ENCODE peak calls at places on chromosome 19, in four cellular contexts. V is GM12878, C is H1, O is HepG2. Y is an unnamed sample.

GRCh38 chr19:14383898-14384669 is 2.8 kb downstream of the ADGRE5 start:
- DNase-seq in V (no peak), C (no peak), O (no peak), Y (no peak)

GRCh38 chr19:39200818-39201145 is 3.3 kb downstream of the SYCN start:
- DNase-seq in V (no peak), C (no peak), O (no peak), Y (no peak)

GRCh38 chr19:53958168-53958571 is 4.6 kb upstream of the CACNG8 start:
- DNase-seq in V (no peak), C (no peak), O (no peak), Y (no peak)

GRCh38 chr19:49256691-49257090 is 68.3 kb downstream of the SLC6A16 start:
- DNase-seq in V (no peak), C (no peak), O (no peak), Y (no peak)

GRCh38 chr19:11721681-11722080 is 17.1 kb downstream of the ZNF823 start:
- DNase-seq in V (no peak), C (no peak), O (no peak), Y (no peak)

GRCh38 chr19:6720369-6721112 is at the start of gene C3:
- DNase-seq in V (no peak), C (no peak), O (peak), Y (no peak)

GRCh38 chr19:46210634-46211033 is 18.9 kb upstream of the IGFL1 start:
- DNase-seq in V (no peak), C (no peak), O (no peak), Y (no peak)

GRCh38 chr19:14957464-14957863 is 16.2 kb downstream of the OR7C2 start:
- DNase-seq in V (no peak), C (no peak), O (no peak), Y (no peak)

GRCh38 chr19:8466018-8466417 is 21.2 kb downstream of the HNRNPM start:
- DNase-seq in V (no peak), C (no peak), O (no peak), Y (no peak)

GRCh38 chr19:23070353-23070781 is 46.5 kb upstream of the ZNF730 start:
- DNase-seq in V (no peak), C (peak), O (no peak), Y (peak)

GRCh38 chr19:38395381-38396127 is 7.1 kb downstream of the SPRED3 start:
- DNase-seq in V (no peak), C (no peak), O (no peak), Y (no peak)

GRCh38 chr19:40687525-40688016 is 2.9 kb downstream of the NUMBL start:
- DNase-seq in V (peak), C (no peak), O (no peak), Y (no peak)

GRCh38 chr19:55210120-55210493 is 806 bp upstream of the PTPRH start:
- DNase-seq in V (no peak), C (no peak), O (peak), Y (no peak)

GRCh38 chr19:39099341-39099740 is 15.2 kb downstream of the ACP7 start:
- DNase-seq in V (no peak), C (no peak), O (no peak), Y (no peak)

GRCh38 chr19:11881151-11881800 is 6.3 kb upstream of the ZNF69 start:
- DNase-seq in V (peak), C (peak), O (peak), Y (peak)

GRCh38 chr19:19654441-19654840 is 9.0 kb downstream of the ATP13A1 start:
- DNase-seq in V (no peak), C (no peak), O (no peak), Y (no peak)

GRCh38 chr19:15424692-15425272 is 6.0 kb upstream of the AKAP8L start:
- DNase-seq in V (no peak), C (no peak), O (no peak), Y (no peak)

GRCh38 chr19:41297628-41298326 is 12.2 kb upstream of the CCDC97 start:
- DNase-seq in V (peak), C (no peak), O (no peak), Y (no peak)

GRCh38 chr19:33438016-33438671 is 64.6 kb downstream of the CEBPG start:
- DNase-seq in V (no peak), C (no peak), O (no peak), Y (no peak)

DNA sequence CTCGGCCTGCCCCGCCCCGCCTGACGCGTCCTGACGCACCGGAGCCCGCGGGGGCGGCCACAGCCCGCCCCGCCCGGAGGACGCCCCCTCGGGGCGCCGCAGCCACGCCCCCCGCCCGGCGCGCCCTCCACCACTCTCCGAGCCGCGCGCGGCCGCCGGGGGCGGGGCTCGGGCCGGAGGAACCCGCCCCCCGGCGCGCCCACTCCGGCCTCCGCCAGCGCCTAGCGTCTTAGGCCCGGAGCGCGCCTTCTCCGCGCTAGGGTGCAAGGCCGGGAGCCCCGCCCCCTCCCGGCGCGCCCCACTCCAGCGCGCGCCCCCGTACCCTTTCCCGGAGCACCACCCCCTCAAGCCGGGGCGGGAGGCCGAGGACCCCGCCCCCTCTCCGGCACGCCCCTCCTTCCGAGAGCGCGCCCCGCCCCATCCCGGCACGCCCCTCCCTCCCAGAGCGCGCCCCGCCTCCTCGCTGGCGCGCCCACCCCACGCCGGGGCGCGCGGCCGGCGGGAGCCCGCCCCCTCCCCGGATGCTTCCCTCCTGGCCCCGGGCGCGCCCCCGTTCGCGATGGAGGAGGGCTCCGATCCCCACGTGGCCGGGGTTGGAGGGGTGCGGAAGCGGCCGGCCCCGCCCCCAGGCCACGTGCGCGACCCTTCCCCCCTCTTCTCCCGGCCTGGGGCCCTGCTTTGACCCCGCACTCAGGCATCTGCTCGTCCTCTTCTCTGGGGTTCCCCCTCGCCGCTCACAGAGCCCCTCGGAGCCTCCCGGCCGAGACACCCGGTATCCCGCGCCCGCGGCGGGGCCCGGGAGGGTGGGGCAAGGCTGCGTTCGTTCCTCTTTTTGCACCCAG is 480 bp upstream of the KLF16 start:
- DNase-seq in V (peak), C (no peak), O (peak), Y (peak)
- TF ChIP-seq YY1 in V (no peak), C (no peak), O (peak), Y (no peak)

GRCh38 chr19:2273356-2274184 is 8.4 kb downstream of the PEAK3 start:
- DNase-seq in V (peak), C (peak), O (peak), Y (peak)

GRCh38 chr19:2276429-2276989 is 5.5 kb downstream of the PEAK3 start:
- DNase-seq in V (no peak), C (no peak), O (no peak), Y (no peak)

GRCh38 chr19:2275588-2276428 is 6.2 kb downstream of the PEAK3 start:
- DNase-seq in V (no peak), C (no peak), O (no peak), Y (no peak)

GRCh38 chr19:2274937-2275535 is 6.9 kb downstream of the PEAK3 start:
- DNase-seq in V (no peak), C (no peak), O (peak), Y (no peak)

GRCh38 chr19:2274185-2274711 is 7.7 kb downstream of the PEAK3 start:
- DNase-seq in V (no peak), C (no peak), O (no peak), Y (no peak)
- H3K9ac ChIP-seq in V (peak), C (no peak), O (peak), Y (peak)

DNA sequence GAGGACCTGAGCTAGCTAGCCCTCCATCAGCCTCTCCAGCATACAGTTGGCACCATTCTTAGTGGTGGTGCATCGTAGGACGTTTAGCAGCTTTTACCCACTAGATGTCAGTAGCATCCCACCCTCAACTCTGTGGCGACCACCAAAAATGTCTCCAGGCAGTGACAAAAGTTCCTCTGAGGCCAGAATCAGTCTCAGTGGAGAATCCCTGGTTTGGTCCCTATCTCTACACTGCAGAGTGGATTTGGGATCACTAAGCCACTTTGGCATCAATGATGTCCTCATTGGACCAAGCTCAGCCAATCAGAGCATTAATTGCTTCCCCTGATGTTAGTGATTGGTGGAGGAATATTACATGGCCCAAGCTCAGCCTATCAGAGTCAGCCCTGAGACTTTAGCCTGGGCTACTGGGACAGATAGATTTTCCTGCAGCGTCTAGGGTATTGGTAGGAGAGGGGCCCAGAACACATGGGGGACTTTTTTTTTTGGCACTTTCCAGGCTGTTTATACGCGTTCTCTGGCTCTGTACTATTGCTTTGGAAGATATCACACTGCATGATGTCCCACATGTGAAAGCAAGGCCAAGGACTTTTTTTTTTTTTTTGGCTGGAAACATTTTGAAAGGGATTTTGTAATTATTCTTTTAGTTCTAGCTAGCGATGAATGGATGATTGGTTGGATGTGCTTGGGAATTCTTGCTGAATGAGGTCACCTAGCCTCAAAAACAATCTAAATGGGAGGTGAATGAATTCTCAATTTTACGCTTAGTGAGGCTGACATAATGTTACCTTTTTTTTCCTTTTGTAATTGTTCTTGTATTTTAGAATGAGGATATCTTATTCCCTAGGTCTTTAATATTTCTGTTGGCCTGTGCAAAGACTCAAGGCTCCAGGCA is 7.0 kb downstream of the TMEM221 start:
- DNase-seq in V (no peak), C (no peak), O (peak), Y (no peak)
- TF ChIP-seq SUZ12 in V (no peak), C (no peak), O (no peak), Y (no peak)

GRCh38 chr19:18340990-18341868 is 831 bp downstream of the PGPEP1 start:
- DNase-seq in V (no peak), C (no peak), O (peak), Y (no peak)
- TF ChIP-seq YY1 in V (no peak), C (no peak), O (no peak), Y (no peak)

GRCh38 chr19:9535934-9536333 is 2.5 kb downstream of the ZNF426 start:
- DNase-seq in V (no peak), C (no peak), O (no peak), Y (no peak)

GRCh38 chr19:9538183-9539058 is at the start of gene ZNF426:
- DNase-seq in V (peak), C (peak), O (peak), Y (peak)
- H3K9ac ChIP-seq in V (peak), C (peak), O (peak), Y (peak)

DNA sequence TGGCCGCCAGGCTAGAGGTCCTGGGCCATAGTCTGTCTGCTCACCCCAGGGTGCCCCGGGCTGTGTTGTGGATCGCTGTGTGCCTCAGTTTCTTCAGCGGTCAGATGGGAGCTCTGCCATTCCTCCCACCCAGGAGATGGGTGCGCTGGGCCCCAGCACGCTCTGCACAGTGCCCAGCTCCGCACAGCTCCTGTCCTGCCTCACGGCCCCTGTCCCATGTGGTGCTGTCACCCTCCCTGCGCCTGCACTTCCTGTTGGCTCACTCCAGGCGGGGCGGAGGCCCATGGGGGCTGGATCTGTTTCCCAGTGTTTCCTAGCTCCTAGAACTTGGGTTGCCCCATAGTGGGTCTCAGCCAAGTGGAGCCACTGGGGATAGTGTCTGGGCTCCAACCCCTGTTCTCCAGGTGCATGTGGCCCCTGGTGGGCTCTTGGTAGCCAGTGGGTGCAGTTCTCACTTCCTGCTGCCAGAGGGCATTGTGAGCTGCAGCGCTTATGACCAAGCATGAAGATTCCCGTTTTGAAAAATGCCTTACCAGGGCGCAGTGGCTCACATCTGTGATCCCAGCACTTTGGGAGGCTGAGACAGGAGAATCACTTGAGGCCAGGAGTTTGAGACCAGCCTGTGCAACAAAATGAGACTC is 69.8 kb downstream of the KDM4B start:
- DNase-seq in V (no peak), C (no peak), O (peak), Y (no peak)
- TF ChIP-seq SUZ12 in V (no peak), C (no peak), O (no peak), Y (no peak)

DNA sequence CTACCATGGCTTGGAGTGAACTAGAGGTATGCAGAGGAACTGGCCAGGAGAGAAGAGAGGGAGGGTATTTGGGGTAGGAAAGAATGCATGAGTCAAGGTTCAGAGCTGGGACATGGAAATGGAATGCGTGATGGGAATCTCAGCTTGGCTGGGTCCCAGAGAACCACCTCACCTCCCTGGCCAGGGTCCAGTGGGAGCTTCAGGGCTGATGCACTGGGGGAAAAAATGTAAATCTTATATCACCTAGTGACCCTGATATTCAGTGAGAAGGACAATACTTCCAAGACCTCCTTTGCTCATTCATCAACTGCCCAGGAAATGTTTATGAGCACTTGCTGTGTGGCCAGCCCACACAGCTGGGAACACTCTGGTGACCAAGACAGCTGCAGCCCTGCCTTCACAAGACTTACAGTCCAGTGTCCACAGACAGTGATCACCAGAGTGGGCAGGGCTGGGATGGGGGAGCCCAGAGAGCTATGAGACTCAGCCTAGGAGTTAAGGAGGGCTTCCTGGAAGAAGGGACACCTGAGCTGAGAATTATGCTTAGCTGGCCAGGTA is 12.8 kb downstream of the IGSF23 start:
- DNase-seq in V (no peak), C (no peak), O (peak), Y (no peak)
- TF ChIP-seq YY1 in V (no peak), C (no peak), O (no peak), Y (no peak)

GRCh38 chr19:4123615-4124568 is at the start of gene MAP2K2:
- DNase-seq in V (peak), C (peak), O (peak), Y (peak)
- H3K9ac ChIP-seq in V (peak), C (peak), O (peak), Y (peak)